ENCODE peak calls at places on chromosome 2, in nine cellular contexts. Q, M, O, J, S, F, I, D and W are unnamed samples.

GRCh38 chr2:100757621-100758394 is 62.1 kb upstream of the NPAS2 start:
- DNase-seq in M (no peak), F (no peak), O (no peak), D (peak), Q (peak), S (no peak), I (no peak), J (peak), W (no peak)

GRCh38 chr2:55232863-55233657 is 572 bp downstream of the RPS27A start:
- DNase-seq in J (peak), I (no peak), S (no peak), O (peak), Q (no peak), M (peak), F (no peak), D (no peak), W (no peak)

GRCh38 chr2:74226648-74227213 is 28.3 kb downstream of the MTHFD2 start:
- DNase-seq in I (no peak), D (no peak), M (no peak), F (no peak), J (no peak), S (no peak), O (no peak), Q (no peak), W (no peak)

GRCh38 chr2:198928026-198928425 is 529.7 kb downstream of the SATB2 start:
- DNase-seq in D (no peak), M (no peak), F (no peak), I (no peak), O (no peak), J (no peak), Q (no peak), S (no peak), W (no peak)

GRCh38 chr2:56229397-56230060 is 45.7 kb downstream of the CCDC85A start:
- DNase-seq in Q (no peak), D (no peak), I (no peak), O (no peak), J (peak), F (no peak), M (no peak), S (no peak), W (no peak)

GRCh38 chr2:234116050-234116449 is 65.5 kb downstream of the SPP2 start:
- DNase-seq in J (no peak), M (no peak), O (no peak), F (no peak), D (no peak), I (no peak), S (no peak), Q (no peak), W (no peak)

GRCh38 chr2:233865838-233866237 is 2.3 kb downstream of the MSL3B start:
- DNase-seq in M (no peak), J (no peak), O (peak), F (peak), Q (no peak), I (no peak), D (peak), S (no peak), W (no peak)

GRCh38 chr2:218028189-218028495 is 25.3 kb upstream of the TNS1 start:
- DNase-seq in F (no peak), J (no peak), D (no peak), O (no peak), Q (no peak), S (no peak), I (no peak), M (no peak), W (no peak)

GRCh38 chr2:235669269-235669831 is 175.5 kb downstream of the AGAP1 start:
- DNase-seq in I (no peak), F (peak), Q (peak), S (peak), J (peak), O (peak), M (no peak), D (peak), W (peak)

GRCh38 chr2:54308186-54308585 is 52.2 kb upstream of the TSPYL6 start:
- DNase-seq in I (no peak), O (no peak), D (no peak), M (no peak), F (no peak), J (no peak), S (no peak), Q (no peak), W (no peak)

GRCh38 chr2:3728104-3729054 is 25.0 kb downstream of the DCDC2C start:
- DNase-seq in F (no peak), M (peak), O (peak), D (peak), S (peak), I (no peak), J (peak), Q (peak), W (no peak)

GRCh38 chr2:159497857-159498256 is 118.5 kb downstream of the BAZ2B start:
- DNase-seq in D (no peak), F (no peak), J (peak), O (no peak), Q (no peak), I (no peak), M (no peak), S (peak), W (no peak)

GRCh38 chr2:46849741-46850474 is 65.7 kb downstream of the MCFD2 start:
- DNase-seq in D (no peak), J (peak), M (peak), I (no peak), Q (no peak), O (peak), S (no peak), F (no peak), W (no peak)

GRCh38 chr2:107414376-107414775 is 412.3 kb upstream of the RGPD4 start:
- DNase-seq in F (no peak), O (no peak), M (no peak), S (no peak), D (no peak), Q (no peak), I (no peak), J (no peak), W (no peak)

GRCh38 chr2:35343135-35343534 is 1012.4 kb upstream of the CRIM1 start:
- DNase-seq in M (peak), S (no peak), F (no peak), O (peak), D (no peak), I (no peak), Q (no peak), J (peak), W (no peak)

GRCh38 chr2:221570321-221571107 is 1.6 kb downstream of the EPHA4 start:
- DNase-seq in F (peak), Q (no peak), O (peak), I (no peak), M (no peak), S (no peak), D (no peak), J (peak), W (no peak)

GRCh38 chr2:8677646-8678592 is 3.9 kb upstream of the ID2 start:
- DNase-seq in S (peak), I (no peak), D (peak), O (peak), F (peak), M (peak), J (peak), Q (no peak), W (no peak)

GRCh38 chr2:43889416-43889815 is 50.6 kb downstream of the ABCG8 start:
- DNase-seq in O (no peak), F (no peak), I (no peak), J (no peak), D (no peak), S (no peak), Q (no peak), M (no peak), W (no peak)

GRCh38 chr2:171319164-171319810 is 114.5 kb downstream of the METTL8 start:
- DNase-seq in O (no peak), D (no peak), J (peak), S (no peak), F (no peak), M (no peak), Q (no peak), I (peak), W (peak)

GRCh38 chr2:37281916-37282315 is 42.7 kb downstream of the PRKD3 start:
- DNase-seq in M (no peak), F (no peak), S (no peak), D (no peak), J (no peak), I (no peak), Q (no peak), O (no peak), W (no peak)

GRCh38 chr2:20291106-20291564 is 59.5 kb downstream of the PUM2 start:
- DNase-seq in D (peak), I (no peak), F (peak), Q (peak), O (peak), J (peak), M (peak), S (peak), W (peak)

GRCh38 chr2:2636813-2637212 is 305.7 kb upstream of the MYT1L start:
- DNase-seq in S (no peak), M (no peak), Q (no peak), F (no peak), I (no peak), D (no peak), O (no peak), J (no peak), W (no peak)

GRCh38 chr2:149184994-149185393 is 145.4 kb upstream of the LYPD6 start:
- DNase-seq in Q (no peak), S (no peak), J (no peak), F (no peak), O (no peak), I (no peak), M (no peak), D (no peak), W (no peak)

DNA sequence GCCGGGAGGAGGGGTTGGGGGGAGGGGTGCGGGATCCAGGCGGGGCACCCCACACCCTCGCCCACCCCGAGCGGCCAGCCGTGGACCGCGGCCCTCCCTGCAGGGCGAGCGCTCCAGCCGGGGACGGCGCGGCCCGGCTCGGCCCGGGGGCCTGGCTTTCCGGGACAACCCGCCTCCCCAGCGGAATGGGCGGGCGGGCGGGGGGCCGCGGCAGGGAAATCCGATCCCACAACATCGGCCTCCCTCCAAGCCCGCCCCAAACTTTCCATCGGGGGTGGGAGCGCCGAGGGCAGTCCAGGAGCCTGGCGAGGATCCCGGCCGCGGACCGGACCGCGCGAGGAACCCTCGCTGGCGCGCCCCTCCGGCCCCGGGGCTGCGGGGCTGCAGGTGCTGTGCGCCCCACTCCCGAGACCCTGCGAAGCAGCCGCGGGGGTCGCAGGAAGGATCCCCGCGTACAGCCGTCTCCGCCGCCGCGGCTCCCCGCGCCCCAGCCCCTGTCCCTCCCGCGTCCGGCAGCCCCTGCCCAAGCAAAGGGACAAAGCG is 528 bp downstream of the SEMA4C start:
- DNase-seq in F (peak), Q (no peak), I (no peak), J (peak), D (peak), O (peak), S (peak), M (peak), W (no peak)
- TF ChIP-seq MAX in F (no peak), Q (no peak), I (no peak), J (no peak), D (no peak), O (no peak), S (no peak), M (no peak), W (no peak)

GRCh38 chr2:16774980-16775963 is 109.6 kb upstream of the CYRIA start:
- DNase-seq in I (no peak), J (no peak), M (peak), O (peak), F (peak), S (no peak), Q (no peak), D (peak), W (no peak)
- TF ChIP-seq MAX in I (no peak), J (no peak), M (no peak), O (no peak), F (no peak), S (no peak), Q (no peak), D (no peak), W (peak)

GRCh38 chr2:1041012-1041805 is 90.6 kb downstream of the SNTG2 start:
- DNase-seq in D (no peak), O (no peak), Q (no peak), M (no peak), S (no peak), J (no peak), F (no peak), I (no peak), W (no peak)
- TF ChIP-seq MAX in D (no peak), O (no peak), Q (no peak), M (no peak), S (no peak), J (no peak), F (no peak), I (no peak), W (no peak)

GRCh38 chr2:157839162-157839801 is 36.8 kb downstream of the ACVR1 start:
- DNase-seq in I (no peak), D (peak), J (peak), M (peak), F (peak), S (no peak), Q (no peak), O (peak), W (peak)

GRCh38 chr2:157838442-157839161 is 37.5 kb downstream of the ACVR1 start:
- DNase-seq in D (peak), J (peak), I (no peak), O (peak), F (no peak), S (peak), M (peak), Q (peak), W (no peak)

GRCh38 chr2:157839822-157840221 is 36.3 kb downstream of the ACVR1 start:
- DNase-seq in M (peak), D (no peak), S (no peak), O (peak), J (no peak), F (no peak), I (no peak), Q (no peak), W (no peak)

GRCh38 chr2:157836531-157836930 is 39.6 kb downstream of the ACVR1 start:
- DNase-seq in F (no peak), D (peak), Q (no peak), O (no peak), S (no peak), I (no peak), M (no peak), J (no peak), W (no peak)

DNA sequence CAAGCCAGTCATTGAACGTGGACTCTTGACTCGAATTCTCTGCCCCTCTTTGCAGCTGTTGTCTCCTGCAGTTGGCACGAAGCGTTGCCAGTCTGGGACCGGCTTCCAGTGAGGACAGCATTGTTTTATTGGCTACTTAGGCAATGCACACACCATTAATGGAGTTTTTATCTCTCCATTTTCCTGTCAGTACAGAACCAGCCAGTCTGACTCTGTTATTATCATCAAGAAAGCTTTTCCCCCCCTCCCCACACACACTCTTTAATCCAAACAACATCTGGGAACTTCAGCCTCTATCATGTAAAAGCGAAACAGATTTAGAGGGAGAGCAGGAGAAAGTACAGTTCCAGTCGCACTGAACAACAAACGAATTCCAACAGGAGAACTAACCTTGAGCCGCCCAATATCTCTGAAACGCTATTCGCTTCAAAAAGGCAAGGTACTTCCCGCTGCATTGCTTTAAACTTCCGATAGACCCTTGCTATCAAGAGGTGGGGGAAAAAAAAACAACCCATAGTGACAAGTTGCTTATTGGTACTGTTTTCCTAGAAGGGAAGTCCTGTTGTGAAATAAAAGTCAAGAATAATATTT is 38.2 kb downstream of the ACVR1 start:
- DNase-seq in I (no peak), F (no peak), J (peak), D (peak), M (peak), S (no peak), O (peak), Q (no peak), W (no peak)
- TF ChIP-seq MAX in I (no peak), F (no peak), J (no peak), D (no peak), M (no peak), S (no peak), O (no peak), Q (no peak), W (no peak)

GRCh38 chr2:62326735-62327134 is 130.8 kb downstream of the B3GNT2 start:
- DNase-seq in J (no peak), S (no peak), I (no peak), D (no peak), M (no peak), F (no peak), Q (no peak), O (no peak), W (no peak)
- TF ChIP-seq MAX in J (no peak), S (no peak), I (no peak), D (no peak), M (no peak), F (no peak), Q (no peak), O (no peak), W (no peak)

GRCh38 chr2:72028351-72028995 is 119.2 kb downstream of the CYP26B1 start:
- DNase-seq in O (no peak), F (no peak), J (no peak), M (no peak), Q (no peak), D (no peak), S (no peak), I (no peak), W (no peak)

GRCh38 chr2:72026819-72027425 is 120.7 kb downstream of the CYP26B1 start:
- DNase-seq in J (no peak), I (no peak), D (no peak), S (no peak), Q (no peak), F (no peak), O (no peak), M (no peak), W (no peak)

GRCh38 chr2:72024451-72025175 is 123.0 kb downstream of the CYP26B1 start:
- DNase-seq in D (no peak), O (no peak), Q (no peak), J (no peak), I (no peak), F (no peak), S (no peak), M (no peak), W (peak)

GRCh38 chr2:72028996-72029395 is 118.7 kb downstream of the CYP26B1 start:
- DNase-seq in D (no peak), O (no peak), Q (no peak), S (no peak), I (no peak), F (no peak), J (no peak), M (no peak), W (no peak)

DNA sequence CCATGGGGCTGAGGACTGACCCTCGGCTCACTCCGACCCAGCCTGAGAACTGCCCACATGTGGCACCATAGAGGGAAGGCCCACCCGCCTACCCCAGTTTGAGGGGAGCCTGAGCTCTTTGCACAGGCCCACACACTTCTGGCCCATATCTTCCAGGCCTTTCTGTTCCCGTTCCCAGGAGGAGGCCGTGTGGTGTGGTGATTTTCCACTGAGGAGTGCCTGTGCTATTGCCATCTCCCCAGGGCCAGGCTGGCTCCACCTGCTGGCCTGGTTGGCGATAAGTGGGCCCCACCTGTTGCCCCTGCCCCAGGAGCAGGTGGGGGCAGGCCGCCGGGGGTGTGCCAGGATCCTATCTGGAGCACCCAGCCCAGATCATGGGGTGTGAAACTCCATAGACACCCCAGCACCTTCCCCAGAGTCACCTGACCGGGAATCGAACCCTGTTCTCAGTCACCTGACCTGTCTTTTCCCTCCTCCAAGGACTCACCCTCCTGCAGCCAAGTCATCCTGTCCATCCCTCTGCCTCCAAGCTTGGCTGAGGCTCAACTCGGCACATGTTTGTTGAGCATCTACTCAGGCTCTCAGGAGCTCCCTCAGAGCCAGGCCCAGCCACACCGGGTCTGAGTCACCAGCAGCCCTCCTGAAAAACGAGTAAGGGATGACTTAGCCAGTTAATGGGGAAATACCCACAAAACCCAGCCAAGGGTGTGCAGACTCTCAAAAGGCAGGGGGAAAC is 120.1 kb downstream of the CYP26B1 start:
- DNase-seq in I (no peak), O (no peak), M (no peak), F (peak), J (no peak), D (no peak), S (no peak), Q (no peak), W (peak)
- TF ChIP-seq MAX in I (no peak), O (no peak), M (no peak), F (no peak), J (no peak), D (no peak), S (no peak), Q (no peak), W (no peak)

DNA sequence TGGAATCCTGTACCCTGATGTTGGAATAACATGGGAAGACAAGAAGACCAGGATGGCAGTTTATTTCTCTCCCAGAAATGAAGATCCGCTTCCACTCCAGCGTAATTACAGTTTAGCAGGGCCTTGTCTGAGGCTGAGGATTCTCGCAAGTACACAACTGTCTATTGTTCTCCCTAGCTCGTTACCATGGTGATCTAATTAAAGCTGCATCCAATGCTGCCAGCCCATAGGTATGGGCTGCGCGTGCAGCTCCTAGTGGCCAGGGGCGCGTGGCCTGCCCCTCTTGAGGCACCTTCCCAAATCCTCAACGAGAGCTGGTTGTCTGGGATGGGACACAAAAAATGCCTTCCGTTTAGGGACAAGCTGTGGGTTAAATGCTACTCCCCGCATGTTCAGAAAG is 344.9 kb downstream of the CYRIA start:
- DNase-seq in D (no peak), O (no peak), Q (no peak), F (no peak), M (no peak), I (no peak), S (no peak), J (no peak), W (no peak)
- TF ChIP-seq MAX in D (no peak), O (no peak), Q (no peak), F (no peak), M (no peak), I (no peak), S (no peak), J (no peak), W (peak)